ENCODE peak calls at places on chromosomes 5 and 9, in four cellular contexts. R is Calu3, U is osteocyte, X is progenitor cell of endocrine pancreas. J is an unnamed sample.

GRCh38 chr5:123549256-123549904 is 37.4 kb downstream of the CSNK1G3 start:
- DNase-seq in R (no peak), U (no peak), X (no peak), J (no peak)

GRCh38 chr5:160968480-160968879 is 116.5 kb upstream of the ATP10B start:
- DNase-seq in R (no peak), U (no peak), X (no peak), J (no peak)

GRCh38 chr9:125559894-125560293 is 147.1 kb downstream of the MAPKAP1 start:
- DNase-seq in R (no peak), U (no peak), X (no peak), J (no peak)

GRCh38 chr5:16411235-16411634 is 54.4 kb downstream of the ZNF622 start:
- DNase-seq in R (no peak), U (no peak), X (no peak), J (no peak)

GRCh38 chr5:176781638-176782570 is 28.5 kb upstream of the UNC5A start:
- DNase-seq in R (no peak), U (peak; percentile 77), X (no peak), J (no peak)

GRCh38 chr9:71608825-71609452 is 159.4 kb downstream of the CEMIP2 start:
- DNase-seq in R (peak; percentile 5), U (no peak), X (no peak), J (no peak)

GRCh38 chr5:109643951-109644350 is 45.8 kb upstream of the MAN2A1 start:
- DNase-seq in R (no peak), U (no peak), X (no peak), J (no peak)

GRCh38 chr9:120935383-120935857 is 8.8 kb upstream of the TRAF1 start:
- DNase-seq in R (peak; percentile 94), U (peak; percentile 99), X (no peak), J (no peak)

GRCh38 chr9:7313389-7313788 is 486.2 kb downstream of the DMAC1 start:
- DNase-seq in R (no peak), U (no peak), X (no peak), J (peak; percentile 24)

J was measured in NCI-H1930.